ENCODE peak calls at places on chromosomes 5 and 9, in six cellular contexts. Z is C1 segment of cervical spinal cord, P is NCI-H524, J is COR-L47, Q is amniotic stem cell, O is RWPE1. I is an unnamed sample.

GRCh38 chr9:21265421-21266189 is 25.8 kb upstream of the IFNA14 start:
- DNase-seq in Z (no peak), P (no peak), J (no peak), Q (no peak), O (no peak), I (no peak)

GRCh38 chr5:134131165-134131564 is 16.7 kb downstream of the TCF7 start:
- DNase-seq in Z (no peak), P (no peak), J (no peak), Q (no peak), O (no peak), I (no peak)

GRCh38 chr5:143014017-143014651 is 244.0 kb downstream of the ARHGAP26 start:
- DNase-seq in Z (no peak), P (no peak), J (peak; percentile 6), Q (no peak), O (no peak), I (peak; percentile 68)

GRCh38 chr9:112711050-112711689 is 6.7 kb downstream of the INIP start:
- DNase-seq in Z (no peak), P (peak; percentile 5), J (peak; percentile 14), Q (peak; percentile 58), O (peak; percentile 38), I (peak; percentile 34)

GRCh38 chr5:157821822-157822622 is 36.9 kb downstream of the CLINT1 start:
- DNase-seq in Z (no peak), P (no peak), J (no peak), Q (no peak), O (no peak), I (no peak)

GRCh38 chr9:2023532-2023931 is 8.4 kb downstream of the SMARCA2 start:
- DNase-seq in Z (no peak), P (no peak), J (no peak), Q (no peak), O (no peak), I (no peak)

GRCh38 chr5:142697356-142697807 is 11.5 kb upstream of the FGF1 start:
- DNase-seq in Z (peak; percentile 40), P (no peak), J (no peak), Q (no peak), O (no peak), I (no peak)

GRCh38 chr5:83034552-83035181 is 42.5 kb downstream of the TMEM167A start:
- DNase-seq in Z (no peak), P (no peak), J (no peak), Q (no peak), O (no peak), I (no peak)

GRCh38 chr5:69497006-69497520 is 4.5 kb downstream of the OCLN start:
- DNase-seq in Z (no peak), P (no peak), J (no peak), Q (no peak), O (no peak), I (no peak)

GRCh38 chr9:121870271-121870670 is 218.8 kb downstream of the DAB2IP start:
- DNase-seq in Z (no peak), P (no peak), J (no peak), Q (no peak), O (no peak), I (no peak)

GRCh38 chr9:21174671-21175070 is 8.2 kb upstream of the IFNA21 start:
- DNase-seq in Z (no peak), P (no peak), J (no peak), Q (no peak), O (peak; percentile 11), I (no peak)

GRCh38 chr9:128724744-128725211 is 851 bp upstream of the ZDHHC12 start:
- DNase-seq in Z (no peak), P (peak; percentile 99), J (peak; percentile 69), Q (peak; percentile 7), O (peak; percentile 90), I (peak; percentile 99)

GRCh38 chr9:75891277-75892167 is 1.0 kb downstream of the PCSK5 start:
- DNase-seq in Z (peak; percentile 63), P (no peak), J (no peak), Q (no peak), O (no peak), I (peak; percentile 34)

GRCh38 chr9:120571443-120572257 is 8.3 kb downstream of the CDK5RAP2 start:
- DNase-seq in Z (peak; percentile 87), P (no peak), J (no peak), Q (peak; percentile 52), O (no peak), I (no peak)

GRCh38 chr5:137091473-137091872 is 407.7 kb downstream of the SPOCK1 start:
- DNase-seq in Z (peak; percentile 38), P (no peak), J (peak; percentile 86), Q (no peak), O (no peak), I (no peak)

GRCh38 chr9:5800969-5801738 is 31.8 kb downstream of the ERMP1 start:
- DNase-seq in Z (no peak), P (no peak), J (peak; percentile 6), Q (no peak), O (no peak), I (no peak)

GRCh38 chr5:149452007-149452664 is 73.0 kb upstream of the IL17B start:
- DNase-seq in Z (no peak), P (no peak), J (no peak), Q (no peak), O (no peak), I (no peak)

GRCh38 chr9:114006931-114007691 is 71.0 kb downstream of the AMBP start:
- DNase-seq in Z (no peak), P (no peak), J (no peak), Q (no peak), O (no peak), I (no peak)

GRCh38 chr5:80151890-80152289 is 104.0 kb downstream of the SERINC5 start:
- DNase-seq in Z (no peak), P (no peak), J (no peak), Q (no peak), O (no peak), I (no peak)

GRCh38 chr5:89534331-89534730 is 651.3 kb upstream of the MEF2C start:
- DNase-seq in Z (no peak), P (no peak), J (no peak), Q (no peak), O (no peak), I (no peak)

GRCh38 chr9:107363511-107364182 is 80.6 kb downstream of the RAD23B start:
- DNase-seq in Z (no peak), P (peak; percentile 33), J (no peak), Q (no peak), O (no peak), I (peak; percentile 38)

GRCh38 chr9:38362912-38363588 is 29.5 kb upstream of the ALDH1B1 start:
- DNase-seq in Z (no peak), P (peak; percentile 38), J (peak; percentile 87), Q (peak; percentile 56), O (peak; percentile 76), I (peak; percentile 64)

GRCh38 chr5:89556215-89557009 is 673.4 kb upstream of the MEF2C start:
- DNase-seq in Z (no peak), P (no peak), J (no peak), Q (peak; percentile 77), O (peak; percentile 95), I (no peak)

GRCh38 chr5:89117131-89117644 is 234.2 kb upstream of the MEF2C start:
- DNase-seq in Z (no peak), P (no peak), J (peak; percentile 1), Q (no peak), O (peak; percentile 5), I (no peak)

GRCh38 chr9:99572529-99572928 is 249.2 kb upstream of the NR4A3 start:
- DNase-seq in Z (no peak), P (no peak), J (no peak), Q (no peak), O (no peak), I (no peak)

GRCh38 chr9:127586537-127586936 is 25.5 kb upstream of the STXBP1 start:
- DNase-seq in Z (peak; percentile 60), P (peak; percentile 55), J (peak; percentile 86), Q (peak; percentile 82), O (peak; percentile 90), I (peak; percentile 90)

GRCh38 chr9:79302569-79302968 is 269.2 kb upstream of the TLE4 start:
- DNase-seq in Z (no peak), P (no peak), J (no peak), Q (no peak), O (no peak), I (no peak)

GRCh38 chr9:123176230-123176629 is 92.2 kb downstream of the STRBP start:
- DNase-seq in Z (no peak), P (no peak), J (no peak), Q (no peak), O (peak; percentile 23), I (no peak)

GRCh38 chr5:90477073-90477472 is 2.4 kb downstream of the POLR3G start:
- DNase-seq in Z (no peak), P (no peak), J (no peak), Q (no peak), O (no peak), I (peak; percentile 27)

GRCh38 chr9:116000748-116001329 is 152.8 kb upstream of the PAPPA start:
- DNase-seq in Z (no peak), P (no peak), J (no peak), Q (no peak), O (no peak), I (peak; percentile 57)

GRCh38 chr5:35026280-35026840 is 21.4 kb downstream of the AGXT2 start:
- DNase-seq in Z (no peak), P (peak; percentile 55), J (no peak), Q (no peak), O (no peak), I (no peak)

GRCh38 chr5:148968311-148968710 is 94.6 kb downstream of the SH3TC2 start:
- DNase-seq in Z (no peak), P (no peak), J (no peak), Q (no peak), O (no peak), I (no peak)

I was measured in NCI-H82.